ENCODE peak calls at places on chromosome 21, in five cellular contexts. I is cardiac fibroblast, O is esophagus muscularis mucosa, J is astrocyte of the spinal cord, R is colonic mucosa. U is an unnamed sample.

GRCh38 chr21:26438976-26439375 is 134.1 kb downstream of the CYYR1 start:
- DNase-seq in I (no peak), O (no peak), J (no peak), R (no peak), U (no peak)

GRCh38 chr21:18460979-18461378 is 57.4 kb upstream of the TMPRSS15 start:
- DNase-seq in I (no peak), O (no peak), J (no peak), R (no peak), U (no peak)

GRCh38 chr21:46096997-46097825 is 701 bp upstream of the COL6A2 start:
- DNase-seq in I (no peak), O (peak), J (no peak), R (peak), U (no peak)

GRCh38 chr21:45550552-45551210 is 8.4 kb upstream of the SLC19A1 start:
- DNase-seq in I (no peak), O (no peak), J (no peak), R (no peak), U (no peak)

GRCh38 chr21:46397993-46398392 is 60.7 kb upstream of the DIP2A start:
- DNase-seq in I (no peak), O (no peak), J (no peak), R (no peak), U (no peak)

GRCh38 chr21:43015906-43016540 is 41.7 kb downstream of the PKNOX1 start:
- DNase-seq in I (no peak), O (no peak), J (no peak), R (no peak), U (no peak)

GRCh38 chr21:45313015-45313414 is 25.3 kb upstream of the POFUT2 start:
- DNase-seq in I (no peak), O (no peak), J (no peak), R (no peak), U (no peak)

GRCh38 chr21:16587671-16588379 is 858.0 kb downstream of the USP25 start:
- DNase-seq in I (peak), O (no peak), J (peak), R (no peak), U (no peak)

GRCh38 chr21:42983102-42983501 is 8.7 kb downstream of the PKNOX1 start:
- DNase-seq in I (no peak), O (no peak), J (peak), R (no peak), U (no peak)

GRCh38 chr21:42117229-42118048 is 46.3 kb downstream of the UMODL1 start:
- DNase-seq in I (peak), O (no peak), J (peak), R (peak), U (peak)

GRCh38 chr21:42534361-42534900 is 20.8 kb downstream of the SLC37A1 start:
- DNase-seq in I (no peak), O (no peak), J (no peak), R (no peak), U (no peak)

GRCh38 chr21:46021978-46022544 is 40.5 kb downstream of the COL6A1 start:
- DNase-seq in I (no peak), O (peak), J (no peak), R (no peak), U (no peak)

GRCh38 chr21:15000076-15000475 is 64.7 kb downstream of the NRIP1 start:
- DNase-seq in I (peak), O (no peak), J (peak), R (no peak), U (no peak)

GRCh38 chr21:38712076-38712475 is 93.7 kb upstream of the ETS2 start:
- DNase-seq in I (peak), O (no peak), J (peak), R (peak), U (peak)
- TF ChIP-seq CTCF in I (peak), O (peak), J (peak), R (peak), U (no peak)

GRCh38 chr21:34635307-34635706 is 20.4 kb upstream of the RCAN1 start:
- DNase-seq in I (no peak), O (no peak), J (no peak), R (no peak), U (peak)

GRCh38 chr21:34640858-34641257 is 25.9 kb upstream of the RCAN1 start:
- DNase-seq in I (peak), O (no peak), J (peak), R (no peak), U (no peak)

GRCh38 chr21:34639250-34639649 is 24.3 kb upstream of the RCAN1 start:
- DNase-seq in I (no peak), O (no peak), J (no peak), R (no peak), U (no peak)

GRCh38 chr21:34639882-34640788 is 25.2 kb upstream of the RCAN1 start:
- DNase-seq in I (peak), O (no peak), J (peak), R (no peak), U (no peak)

GRCh38 chr21:34636961-34637360 is 22.0 kb upstream of the RCAN1 start:
- DNase-seq in I (no peak), O (no peak), J (no peak), R (no peak), U (no peak)
- TF ChIP-seq CTCF in I (no peak), O (no peak), J (no peak), R (no peak), U (no peak)

GRCh38 chr21:37006243-37006520 is 320 bp upstream of the RIPPLY3 start:
- DNase-seq in I (no peak), O (no peak), J (no peak), R (no peak), U (no peak)
- TF ChIP-seq CTCF in I (no peak), O (no peak), J (no peak), R (no peak), U (no peak)

GRCh38 chr21:35648512-35648911 is 411.8 kb downstream of the SETD4 start:
- DNase-seq in I (no peak), O (peak), J (no peak), R (no peak), U (no peak)
- TF ChIP-seq CTCF in I (no peak), O (no peak), J (no peak), R (no peak), U (no peak)

GRCh38 chr21:33302796-33303195 is 22.0 kb upstream of the IFNAR1 start:
- DNase-seq in I (no peak), O (no peak), J (no peak), R (peak), U (no peak)
- TF ChIP-seq CTCF in I (no peak), O (no peak), J (no peak), R (no peak), U (no peak)

GRCh38 chr21:31397515-31397926 is 53.5 kb upstream of the TIAM1 start:
- DNase-seq in I (no peak), O (no peak), J (no peak), R (peak), U (no peak)

GRCh38 chr21:31397939-31398338 is 53.9 kb upstream of the TIAM1 start:
- DNase-seq in I (no peak), O (no peak), J (no peak), R (no peak), U (no peak)

GRCh38 chr21:31396399-31396798 is 52.3 kb upstream of the TIAM1 start:
- DNase-seq in I (no peak), O (no peak), J (no peak), R (no peak), U (no peak)

GRCh38 chr21:31394309-31394708 is 50.2 kb upstream of the TIAM1 start:
- DNase-seq in I (no peak), O (no peak), J (no peak), R (no peak), U (no peak)

GRCh38 chr21:31395268-31395667 is 51.2 kb upstream of the TIAM1 start:
- DNase-seq in I (no peak), O (no peak), J (no peak), R (no peak), U (no peak)
- TF ChIP-seq CTCF in I (no peak), O (no peak), J (no peak), R (no peak), U (no peak)

DNA sequence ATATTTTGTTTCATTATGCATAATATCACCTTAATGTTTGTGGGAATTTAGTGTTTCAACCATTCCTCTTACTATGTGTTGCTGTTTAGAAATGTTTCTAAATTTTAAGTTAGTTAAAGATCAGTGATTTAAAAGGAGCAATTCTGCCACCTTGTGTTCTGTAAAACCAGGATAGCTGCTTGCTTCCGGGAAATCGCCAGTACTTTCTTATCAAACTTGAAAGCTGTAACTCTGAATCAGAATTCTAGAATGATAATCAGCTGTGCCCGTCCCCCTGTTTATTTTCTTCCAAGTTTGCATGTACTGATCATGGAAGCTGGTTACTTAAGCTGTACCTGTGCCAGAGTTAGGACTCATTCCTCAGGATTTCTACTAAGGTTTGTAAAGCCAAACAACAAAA is 656.4 kb downstream of the LTN1 start:
- DNase-seq in I (peak), O (no peak), J (peak), R (no peak), U (peak)
- TF ChIP-seq CTCF in I (peak), O (peak), J (peak), R (no peak), U (peak)

DNA sequence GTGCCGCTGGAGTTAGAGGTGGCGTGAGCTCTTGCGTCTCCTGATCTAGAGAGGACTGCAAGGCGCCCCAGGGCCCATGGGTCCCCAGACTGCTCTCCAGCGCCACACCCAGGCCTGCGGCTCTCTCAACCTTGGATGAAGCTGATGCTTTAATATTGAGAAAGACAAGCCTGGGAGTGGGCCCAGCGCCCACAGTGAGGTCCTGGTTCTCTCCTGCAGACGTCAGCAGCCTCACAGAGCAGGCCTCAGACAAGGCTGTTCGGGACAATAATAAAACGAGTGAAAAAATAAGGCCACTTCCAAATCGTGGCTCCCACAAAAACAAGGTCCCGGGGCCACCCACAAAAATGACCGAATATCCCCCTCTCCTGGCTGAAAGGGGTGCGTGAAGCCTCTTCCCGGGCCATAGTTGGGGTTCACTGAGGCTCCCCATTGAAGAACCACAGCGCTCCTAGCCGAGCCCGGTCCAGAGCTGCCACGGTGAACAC is 6.0 kb upstream of the DNMT3L start:
- DNase-seq in I (no peak), O (no peak), J (no peak), R (no peak), U (no peak)
- TF ChIP-seq CTCF in I (peak), O (no peak), J (no peak), R (no peak), U (no peak)

GRCh38 chr21:38400195-38400695 is 98.0 kb downstream of the ERG start:
- DNase-seq in I (no peak), O (no peak), J (no peak), R (no peak), U (no peak)

GRCh38 chr21:38402291-38402690 is 96.0 kb downstream of the ERG start:
- DNase-seq in I (no peak), O (no peak), J (no peak), R (no peak), U (no peak)

GRCh38 chr21:38401527-38401926 is 96.8 kb downstream of the ERG start:
- DNase-seq in I (no peak), O (no peak), J (no peak), R (no peak), U (no peak)

GRCh38 chr21:38402795-38403194 is 95.5 kb downstream of the ERG start:
- DNase-seq in I (no peak), O (no peak), J (no peak), R (no peak), U (no peak)

DNA sequence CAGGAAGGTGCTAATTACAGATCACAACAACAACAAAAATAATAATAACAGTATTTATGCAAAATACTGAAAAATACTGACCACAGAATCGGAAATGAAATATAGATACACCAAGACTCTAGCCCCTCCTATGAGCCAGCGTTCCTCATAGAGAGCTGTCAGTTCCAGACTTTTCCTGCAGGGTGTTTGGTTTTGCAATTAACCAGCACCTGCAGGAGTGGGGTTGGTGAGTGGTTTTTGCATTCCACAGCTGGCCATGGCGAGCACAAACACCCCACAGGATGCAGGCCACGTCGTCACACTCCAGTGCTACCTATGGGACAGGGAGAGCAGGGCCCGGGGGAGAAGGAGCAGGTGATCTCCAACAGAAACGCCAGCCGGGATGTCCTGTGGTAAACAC is 94.1 kb downstream of the ERG start:
- DNase-seq in I (no peak), O (no peak), J (no peak), R (no peak), U (no peak)
- TF ChIP-seq CTCF in I (no peak), O (no peak), J (no peak), R (no peak), U (no peak)

U was measured in Calu3.